ENCODE peak calls at places on chromosomes 11 and 22, in four cellular contexts. L is A549; P is spleen; I is naive thymus-derived CD4-positive, alpha-beta T cell. Q is an unnamed sample.

GRCh38 chr11:47501095-47501494 is 51.8 kb downstream of the CELF1 start:
- DNase-seq in L (no peak), P (no peak), I (no peak), Q (no peak)

GRCh38 chr11:77879218-77879617 is 58.3 kb downstream of the AAMDC start:
- DNase-seq in L (no peak), P (no peak), I (no peak), Q (no peak)

GRCh38 chr22:21102659-21103267 is 57.0 kb downstream of the LRRC74B start:
- DNase-seq in L (peak), P (peak), I (peak), Q (peak)

GRCh38 chr22:42261266-42261665 is 9.2 kb downstream of the TCF20 start:
- DNase-seq in L (no peak), P (no peak), I (no peak), Q (no peak)

GRCh38 chr11:118224512-118225180 is at the start of gene JAML:
- DNase-seq in L (no peak), P (no peak), I (peak), Q (no peak)

GRCh38 chr11:120747801-120748484 is 236.4 kb downstream of the GRIK4 start:
- DNase-seq in L (no peak), P (no peak), I (no peak), Q (no peak)

GRCh38 chr11:6249822-6250555 is 9.6 kb upstream of the CCKBR start:
- DNase-seq in L (peak), P (no peak), I (no peak), Q (no peak)

GRCh38 chr11:106309070-106309684 is 231.7 kb downstream of the AASDHPPT start:
- DNase-seq in L (no peak), P (no peak), I (no peak), Q (no peak)

GRCh38 chr11:2772544-2773031 is 72.8 kb upstream of the KCNQ1OT1 start:
- DNase-seq in L (no peak), P (peak), I (no peak), Q (no peak)

GRCh38 chr11:61187505-61188130 is 15.7 kb upstream of the PGA3 start:
- DNase-seq in L (peak), P (peak), I (peak), Q (peak)

GRCh38 chr11:1101318-1102089 is 26.8 kb downstream of the MUC2 start:
- DNase-seq in L (no peak), P (peak), I (no peak), Q (no peak)

GRCh38 chr11:34602245-34602644 is 18.6 kb upstream of the EHF start:
- DNase-seq in L (no peak), P (no peak), I (no peak), Q (no peak)

GRCh38 chr22:27278986-27279385 is 522.6 kb downstream of the MN1 start:
- DNase-seq in L (no peak), P (no peak), I (no peak), Q (no peak)

GRCh38 chr11:34029176-34029575 is 22.4 kb upstream of the CAPRIN1 start:
- DNase-seq in L (no peak), P (no peak), I (no peak), Q (no peak)

GRCh38 chr22:46992121-46992731 is 229.8 kb downstream of the TBC1D22A start:
- DNase-seq in L (no peak), P (no peak), I (no peak), Q (no peak)

GRCh38 chr11:115941481-115941993 is 437.3 kb upstream of the CADM1 start:
- DNase-seq in L (no peak), P (no peak), I (no peak), Q (peak)

GRCh38 chr11:17354070-17354924 is 2.7 kb downstream of the NCR3LG1 start:
- DNase-seq in L (peak), P (no peak), I (peak), Q (peak)

GRCh38 chr11:40241524-40242037 is 1217.9 kb downstream of the LRRC4C start:
- DNase-seq in L (no peak), P (no peak), I (no peak), Q (no peak)

DNA sequence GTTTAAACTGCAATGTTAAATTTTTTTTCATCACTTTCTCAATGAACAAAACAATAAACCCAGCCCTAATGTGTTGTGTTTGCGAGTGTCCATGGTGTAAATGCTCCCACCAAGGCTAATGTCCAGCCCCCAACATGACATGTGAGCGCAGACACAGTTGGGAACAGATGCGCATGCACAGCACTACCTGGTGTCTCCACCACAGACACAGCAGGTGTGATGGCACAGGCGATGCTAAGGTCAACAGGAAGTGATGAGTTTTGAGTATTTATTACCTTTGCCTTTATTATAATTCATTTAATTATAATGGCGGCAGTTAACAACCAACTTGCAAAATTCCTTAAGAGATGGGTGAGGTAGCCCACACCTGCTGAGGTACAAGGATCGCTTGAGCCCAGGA is 42.9 kb downstream of the MICAL3 start:
- DNase-seq in L (no peak), P (peak), I (no peak), Q (no peak)
- H3K27ac ChIP-seq in L (no peak), P (peak), I (no peak), Q (no peak)

DNA sequence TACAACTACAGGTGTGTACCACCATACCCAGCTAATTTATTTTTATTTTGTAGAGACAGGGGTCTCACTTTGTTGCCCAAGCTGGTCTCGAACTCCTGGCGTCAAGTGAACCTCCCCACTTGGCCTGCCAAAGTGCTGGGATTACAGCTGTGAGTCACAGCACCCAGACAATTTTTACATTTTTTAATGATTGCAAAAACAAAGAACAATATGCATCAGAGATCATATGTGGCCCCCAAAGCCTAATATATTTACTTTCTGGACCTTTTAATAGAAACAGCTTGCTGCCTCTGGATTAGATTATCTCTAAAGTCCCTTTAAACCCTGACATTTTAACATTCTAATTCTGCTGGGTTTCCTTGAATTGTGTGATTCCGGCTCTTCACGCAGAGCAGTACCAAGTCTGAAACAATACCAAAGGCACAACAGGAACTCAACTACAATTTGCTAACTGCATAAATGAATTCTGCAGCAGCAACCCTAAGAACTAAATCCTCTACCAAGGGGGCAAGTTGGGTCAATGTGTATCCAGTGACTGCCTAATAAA is 25.0 kb downstream of the RAB30 start:
- DNase-seq in L (no peak), P (no peak), I (no peak), Q (no peak)
- H3K27ac ChIP-seq in L (peak), P (peak), I (no peak), Q (no peak)

GRCh38 chr22:45192701-45193187 is 29.0 kb downstream of the NUP50 start:
- DNase-seq in L (no peak), P (peak), I (no peak), Q (no peak)
- H3K27ac ChIP-seq in L (no peak), P (no peak), I (no peak), Q (no peak)

GRCh38 chr22:30607939-30608338 is 965 bp downstream of the TCN2 start:
- DNase-seq in L (no peak), P (no peak), I (no peak), Q (no peak)
- H3K27ac ChIP-seq in L (peak), P (peak), I (no peak), Q (no peak)

DNA sequence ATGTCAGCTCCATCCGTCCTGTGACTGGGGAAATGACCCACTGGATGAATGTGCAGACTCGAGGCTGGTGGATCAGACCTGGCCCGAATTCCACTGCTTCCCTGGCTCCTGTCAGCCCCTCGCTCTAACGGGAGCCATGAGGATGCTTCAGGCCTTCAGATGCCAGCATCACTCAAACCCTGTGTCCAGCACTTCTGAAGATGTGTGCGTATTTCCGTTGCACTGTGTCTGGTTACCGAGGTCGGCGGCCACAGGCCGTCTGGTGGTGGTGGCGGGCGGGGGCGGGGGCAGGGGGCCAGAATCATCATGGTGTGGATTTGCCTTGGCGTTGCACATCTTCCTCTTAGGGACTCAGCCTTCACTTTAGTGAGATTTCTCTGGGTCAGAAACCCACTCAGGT is 13.4 kb downstream of the CRELD2 start:
- DNase-seq in L (no peak), P (no peak), I (no peak), Q (no peak)
- H3K27ac ChIP-seq in L (no peak), P (peak), I (no peak), Q (peak)

GRCh38 chr22:25146906-25147754 is 52.5 kb upstream of the CRYBB3 start:
- DNase-seq in L (no peak), P (peak), I (no peak), Q (no peak)

GRCh38 chr22:25146311-25146710 is 53.3 kb upstream of the CRYBB3 start:
- DNase-seq in L (no peak), P (no peak), I (no peak), Q (no peak)

GRCh38 chr22:25149014-25149413 is 50.6 kb upstream of the CRYBB3 start:
- DNase-seq in L (no peak), P (no peak), I (no peak), Q (no peak)

GRCh38 chr22:25144522-25144921 is 55.1 kb upstream of the CRYBB3 start:
- DNase-seq in L (no peak), P (no peak), I (no peak), Q (no peak)

GRCh38 chr22:25148149-25148691 is 51.4 kb upstream of the CRYBB3 start:
- DNase-seq in L (no peak), P (no peak), I (no peak), Q (no peak)
- H3K27ac ChIP-seq in L (no peak), P (no peak), I (no peak), Q (no peak)